ENCODE peak calls at places on chromosomes 6 and 20, in ten cellular contexts. W is activated effector memory CD4-positive, alpha-beta T cell treated with anti-CD3 and anti-CD28 coated beads, Interleukin-2, amount 50 U/mL, for 16 hours; J is activated CD4-positive, CD25-positive, alpha-beta regulatory T cell; K is hypothalamus; Y is HFFc6; F is cardiac muscle cell; V is lung; P is NCI-H2107; B is breast epithelium; R is NCI-H2029 treated with DMSO at 0.1 percent for 48 hours. N is an unnamed sample.

GRCh38 chr6:130780137-130780536 is 47.1 kb upstream of the SMLR1 start:
- DNase-seq in W (no peak), J (no peak), K (no peak), Y (no peak), F (no peak), V (no peak), P (no peak), B (no peak), R (no peak), N (no peak)

GRCh38 chr6:33375143-33375649 is 16.4 kb upstream of the KIFC1 start:
- DNase-seq in W (no peak), J (no peak), K (no peak), Y (peak; percentile 65), F (no peak), V (peak; percentile 86), P (no peak), B (peak; percentile 78), R (no peak), N (no peak)

GRCh38 chr6:144932621-144933020 is 647.5 kb downstream of the UTRN start:
- DNase-seq in W (no peak), J (no peak), K (no peak), Y (no peak), F (no peak), V (no peak), P (no peak), B (no peak), R (no peak), N (no peak)

GRCh38 chr6:25963426-25964123 is 973 bp downstream of the TRIM38 start:
- DNase-seq in W (no peak), J (no peak), K (no peak), Y (no peak), F (no peak), V (no peak), P (no peak), B (no peak), R (peak; percentile 62), N (no peak)

GRCh38 chr6:134177753-134178229 is 125.4 kb upstream of the SLC2A12 start:
- DNase-seq in W (no peak), J (no peak), K (no peak), Y (peak; percentile 55), F (no peak), V (no peak), P (no peak), B (no peak), R (no peak), N (no peak)

GRCh38 chr6:43963877-43964658 is 163.2 kb downstream of the MRPL14 start:
- DNase-seq in W (no peak), J (no peak), K (no peak), Y (no peak), F (no peak), V (no peak), P (no peak), B (no peak), R (no peak), N (no peak)

GRCh38 chr20:4592316-4593148 is 129.2 kb upstream of the PRND start:
- DNase-seq in W (peak; percentile 84), J (peak; percentile 20), K (no peak), Y (peak; percentile 11), F (peak; percentile 73), V (peak; percentile 60), P (no peak), B (no peak), R (peak; percentile 36), N (no peak)

GRCh38 chr6:23306251-23306950 is 737.0 kb downstream of the HDGFL1 start:
- DNase-seq in W (no peak), J (no peak), K (no peak), Y (no peak), F (no peak), V (no peak), P (no peak), B (no peak), R (no peak), N (no peak)

GRCh38 chr6:43807228-43808061 is 37.4 kb downstream of the VEGFA start:
- DNase-seq in W (no peak), J (no peak), K (no peak), Y (no peak), F (no peak), V (peak; percentile 48), P (no peak), B (no peak), R (no peak), N (no peak)

GRCh38 chr6:158207452-158207788 is 39.3 kb downstream of the GTF2H5 start:
- DNase-seq in W (no peak), J (no peak), K (no peak), Y (peak; percentile 20), F (no peak), V (no peak), P (no peak), B (no peak), R (no peak), N (no peak)

GRCh38 chr6:84645563-84646266 is 118.7 kb downstream of the TBX18 start:
- DNase-seq in W (no peak), J (no peak), K (no peak), Y (peak; percentile 79), F (no peak), V (no peak), P (no peak), B (no peak), R (no peak), N (no peak)

GRCh38 chr6:16805190-16805860 is 44.1 kb upstream of the ATXN1 start:
- DNase-seq in W (no peak), J (no peak), K (no peak), Y (no peak), F (peak; percentile 81), V (no peak), P (no peak), B (no peak), R (no peak), N (no peak)

GRCh38 chr6:166635146-166635545 is 8.1 kb upstream of the RPS6KA2 start:
- DNase-seq in W (no peak), J (no peak), K (no peak), Y (no peak), F (no peak), V (no peak), P (no peak), B (no peak), R (no peak), N (no peak)

GRCh38 chr6:108549741-108550140 is 11.0 kb upstream of the FOXO3 start:
- DNase-seq in W (no peak), J (no peak), K (no peak), Y (no peak), F (no peak), V (no peak), P (no peak), B (no peak), R (no peak), N (no peak)

GRCh38 chr6:10338151-10338550 is 76.7 kb downstream of the TFAP2A start:
- DNase-seq in W (no peak), J (no peak), K (no peak), Y (no peak), F (no peak), V (no peak), P (no peak), B (no peak), R (no peak), N (no peak)

GRCh38 chr20:9180480-9181257 is 111.8 kb downstream of the PLCB4 start:
- DNase-seq in W (no peak), J (no peak), K (no peak), Y (no peak), F (no peak), V (no peak), P (no peak), B (no peak), R (no peak), N (no peak)

GRCh38 chr6:108653864-108654402 is 93.2 kb downstream of the FOXO3 start:
- DNase-seq in W (no peak), J (no peak), K (no peak), Y (no peak), F (no peak), V (peak; percentile 49), P (no peak), B (no peak), R (no peak), N (no peak)

GRCh38 chr6:2625581-2625980 is 125.1 kb downstream of the MYLK4 start:
- DNase-seq in W (no peak), J (no peak), K (no peak), Y (no peak), F (no peak), V (no peak), P (no peak), B (no peak), R (no peak), N (no peak)

GRCh38 chr20:8212286-8212685 is 80.2 kb downstream of the PLCB1 start:
- DNase-seq in W (no peak), J (no peak), K (no peak), Y (peak; percentile 41), F (no peak), V (no peak), P (no peak), B (no peak), R (no peak), N (no peak)

GRCh38 chr6:160058603-160059215 is 62.9 kb upstream of the SLC22A1 start:
- DNase-seq in W (no peak), J (no peak), K (no peak), Y (no peak), F (no peak), V (no peak), P (no peak), B (no peak), R (no peak), N (no peak)

GRCh38 chr6:6521961-6522360 is 66.6 kb upstream of the LY86 start:
- DNase-seq in W (no peak), J (no peak), K (no peak), Y (no peak), F (no peak), V (no peak), P (no peak), B (no peak), R (no peak), N (no peak)

GRCh38 chr6:122653094-122653493 is 42.9 kb downstream of the PKIB start:
- DNase-seq in W (no peak), J (no peak), K (no peak), Y (no peak), F (no peak), V (no peak), P (no peak), B (no peak), R (no peak), N (no peak)

GRCh38 chr6:41939091-41939847 is 2.3 kb downstream of the CCND3 start:
- DNase-seq in W (peak; percentile 73), J (no peak), K (no peak), Y (peak; percentile 35), F (no peak), V (peak; percentile 66), P (no peak), B (no peak), R (no peak), N (no peak)